ENCODE peak calls at places on chromosomes 1 and 21, in six cellular contexts. F, K, B, Z, S and N are unnamed samples.

GRCh38 chr1:156926175-156926574 is 5.7 kb downstream of the LRRC71 start:
- DNase-seq in F (peak; percentile 31), K (no peak), B (no peak), Z (peak; percentile 74), S (peak; percentile 27), N (peak; percentile 78)

GRCh38 chr1:66532798-66533783 is 862 bp upstream of the SGIP1 start:
- DNase-seq in F (no peak), K (peak; percentile 62), B (no peak), Z (no peak), S (no peak), N (peak; percentile 53)

GRCh38 chr1:169941982-169942830 is 48.5 kb upstream of the SCYL3 start:
- DNase-seq in F (no peak), K (no peak), B (no peak), Z (no peak), S (peak; percentile 14), N (no peak)

GRCh38 chr21:41142051-41142795 is 25.7 kb upstream of the BACE2 start:
- DNase-seq in F (peak; percentile 38), K (no peak), B (no peak), Z (no peak), S (peak; percentile 5), N (no peak)

GRCh38 chr1:167059045-167059728 is 31.0 kb downstream of the GPA33 start:
- DNase-seq in F (peak; percentile 84), K (peak; percentile 96), B (peak; percentile 78), Z (peak; percentile 78), S (peak; percentile 67), N (peak; percentile 69)

GRCh38 chr1:30303387-30303786 is 420.0 kb downstream of the MATN1 start:
- DNase-seq in F (no peak), K (no peak), B (no peak), Z (no peak), S (no peak), N (no peak)

GRCh38 chr1:110605901-110606783 is at the start of gene KCNA2:
- DNase-seq in F (no peak), K (peak; percentile 77), B (peak; percentile 54), Z (peak; percentile 26), S (no peak), N (peak; percentile 88)

GRCh38 chr1:109969430-109969829 is 15.1 kb upstream of the AHCYL1 start:
- DNase-seq in F (no peak), K (no peak), B (no peak), Z (no peak), S (no peak), N (no peak)

GRCh38 chr1:152179566-152179965 is 20.5 kb upstream of the RPTN start:
- DNase-seq in F (no peak), K (no peak), B (no peak), Z (no peak), S (no peak), N (no peak)

GRCh38 chr1:21839337-21840037 is 27.4 kb downstream of the LDLRAD2 start:
- DNase-seq in F (no peak), K (no peak), B (no peak), Z (no peak), S (no peak), N (no peak)

GRCh38 chr1:158506369-158506987 is 34.5 kb downstream of the OR10R2 start:
- DNase-seq in F (peak; percentile 33), K (peak; percentile 87), B (no peak), Z (no peak), S (peak; percentile 7), N (peak; percentile 1)

GRCh38 chr1:223007250-223007649 is 135.8 kb downstream of the TLR5 start:
- DNase-seq in F (no peak), K (no peak), B (no peak), Z (no peak), S (no peak), N (no peak)

GRCh38 chr1:201385299-201385891 is 7.9 kb upstream of the TNNT2 start:
- DNase-seq in F (peak; percentile 30), K (peak; percentile 95), B (peak; percentile 43), Z (peak; percentile 85), S (peak; percentile 61), N (peak; percentile 82)

GRCh38 chr1:182120411-182121258 is 59.1 kb upstream of the ZNF648 start:
- DNase-seq in F (peak; percentile 53), K (peak; percentile 39), B (peak; percentile 80), Z (peak; percentile 84), S (peak; percentile 83), N (no peak)
- TF ChIP-seq EP300 in F (no peak), K (no peak), B (no peak), Z (no peak), S (peak; percentile 37), N (no peak)

DNA sequence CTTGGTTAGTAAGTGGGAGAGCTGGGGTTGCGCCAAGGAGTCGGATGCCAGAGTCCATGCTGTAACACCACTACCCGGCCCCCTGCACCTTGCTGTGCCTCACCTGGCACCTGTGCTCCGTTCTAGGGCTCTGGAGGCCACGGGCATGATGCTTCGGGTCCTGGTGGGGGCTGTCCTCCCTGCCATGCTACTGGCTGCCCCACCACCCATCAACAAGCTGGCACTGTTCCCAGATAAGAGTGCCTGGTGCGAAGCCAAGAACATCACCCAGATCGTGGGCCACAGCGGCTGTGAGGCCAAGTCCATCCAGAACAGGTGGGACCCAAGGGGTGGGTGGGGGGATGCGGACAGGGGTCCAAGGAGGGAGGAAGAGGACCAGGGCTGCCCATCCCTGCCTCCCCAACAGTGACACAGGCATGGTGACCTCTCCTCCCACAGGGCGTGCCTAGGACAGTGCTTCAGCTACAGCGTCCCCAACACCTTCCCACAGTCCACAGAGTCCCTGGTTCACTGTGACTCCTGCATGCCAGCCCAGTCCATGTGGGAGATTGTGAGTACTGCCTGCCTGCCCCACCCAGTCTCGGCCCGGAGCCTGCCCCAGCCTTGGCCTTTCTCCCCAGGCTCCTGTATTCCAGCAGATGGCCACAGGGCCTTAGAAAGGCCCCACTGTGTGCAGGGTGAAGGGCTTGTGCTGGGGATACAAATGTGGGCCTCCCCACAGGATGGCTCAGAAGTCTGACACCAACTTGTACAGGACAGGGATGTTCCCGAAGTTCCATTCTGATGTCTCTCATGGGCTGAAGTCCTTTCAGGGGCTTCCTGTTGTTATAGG is 9.6 kb upstream of the HTR6 start:
- DNase-seq in F (no peak), K (no peak), B (peak; percentile 61), Z (no peak), S (no peak), N (no peak)
- TF ChIP-seq EP300 in F (no peak), K (no peak), B (no peak), Z (no peak), S (no peak), N (no peak)

DNA sequence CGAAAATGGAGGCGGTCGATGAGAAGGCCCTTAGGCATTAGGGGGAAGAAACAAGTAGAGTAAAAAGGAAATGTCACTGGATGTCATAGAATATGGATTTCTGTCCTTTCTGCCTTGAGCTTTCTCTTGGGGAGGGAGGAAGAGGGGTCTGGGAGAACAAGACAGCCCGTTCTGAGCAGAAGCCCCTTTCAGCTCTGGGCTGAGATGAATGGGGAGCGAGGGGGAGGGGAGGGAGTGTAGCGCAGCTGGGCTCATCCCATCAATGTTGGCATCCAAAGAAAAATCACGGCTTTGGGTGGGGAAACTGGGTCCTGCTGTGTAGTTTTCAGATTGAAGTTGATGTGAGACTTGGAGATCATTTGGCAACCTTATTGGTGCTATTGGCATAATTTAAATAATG is 35.7 kb downstream of the ABCG1 start:
- DNase-seq in F (no peak), K (no peak), B (no peak), Z (no peak), S (no peak), N (no peak)
- TF ChIP-seq EP300 in F (no peak), K (no peak), B (no peak), Z (no peak), S (no peak), N (no peak)

GRCh38 chr1:172420385-172420784 is at the start of gene C1orf105:
- DNase-seq in F (no peak), K (no peak), B (no peak), Z (no peak), S (no peak), N (no peak)

GRCh38 chr1:172414331-172414730 is 6.2 kb upstream of the C1orf105 start:
- DNase-seq in F (no peak), K (no peak), B (no peak), Z (no peak), S (no peak), N (no peak)

GRCh38 chr1:172421974-172422604 is 1.6 kb downstream of the C1orf105 start:
- DNase-seq in F (no peak), K (no peak), B (no peak), Z (no peak), S (no peak), N (no peak)

GRCh38 chr1:172416482-172417035 is 3.9 kb upstream of the C1orf105 start:
- DNase-seq in F (no peak), K (no peak), B (no peak), Z (no peak), S (no peak), N (no peak)

DNA sequence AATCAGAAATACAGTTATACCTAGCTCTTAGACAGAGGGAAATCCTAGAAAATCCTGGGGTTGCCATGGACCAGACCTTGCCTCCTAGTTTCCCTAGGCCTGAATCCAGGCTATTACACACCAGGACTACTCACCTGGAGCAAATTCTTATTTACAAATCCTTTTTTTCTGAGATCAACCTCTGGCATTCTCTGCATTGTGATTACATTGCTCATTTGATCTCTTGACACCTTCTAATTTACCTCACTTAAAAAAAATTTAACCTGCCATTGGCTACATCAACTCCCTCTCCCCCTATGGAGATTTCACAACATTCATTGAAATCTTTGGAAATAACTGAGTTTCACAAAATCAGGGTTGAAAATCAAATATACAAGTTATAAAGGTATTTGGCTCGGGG is 2.9 kb upstream of the C1orf105 start:
- DNase-seq in F (no peak), K (no peak), B (no peak), Z (no peak), S (no peak), N (no peak)
- TF ChIP-seq EP300 in F (no peak), K (no peak), B (no peak), Z (no peak), S (no peak), N (no peak)

GRCh38 chr1:112778136-112778535 is 63.0 kb upstream of the PPM1J start:
- DNase-seq in F (no peak), K (no peak), B (no peak), Z (no peak), S (no peak), N (no peak)

GRCh38 chr1:112788561-112788960 is 73.4 kb upstream of the PPM1J start:
- DNase-seq in F (no peak), K (no peak), B (no peak), Z (no peak), S (no peak), N (no peak)

GRCh38 chr1:112783059-112783458 is 67.9 kb upstream of the PPM1J start:
- DNase-seq in F (no peak), K (no peak), B (no peak), Z (no peak), S (no peak), N (no peak)
- TF ChIP-seq EP300 in F (no peak), K (no peak), B (no peak), Z (no peak), S (no peak), N (no peak)

GRCh38 chr1:12594966-12595838 is 22.8 kb downstream of the DHRS3 start:
- DNase-seq in F (no peak), K (peak; percentile 82), B (peak; percentile 86), Z (peak; percentile 63), S (peak; percentile 80), N (peak; percentile 90)
- TF ChIP-seq EP300 in F (no peak), K (peak; percentile 3), B (no peak), Z (no peak), S (no peak), N (no peak)